ENCODE peak calls at places on chromosome 3, in four cellular contexts. O is HCT116, Z is GM13977, B is ELR. X is an unnamed sample.

GRCh38 chr3:38611866-38612265 is 37.6 kb downstream of the SCN5A start:
- DNase-seq in B (no peak), Z (no peak), O (no peak), X (no peak)

GRCh38 chr3:157134620-157135191 is 25.2 kb downstream of the CCNL1 start:
- DNase-seq in O (no peak), B (no peak), Z (peak), X (no peak)

GRCh38 chr3:155664922-155665695 is 79.8 kb downstream of the PLCH1 start:
- DNase-seq in O (peak), Z (no peak), B (peak), X (no peak)

GRCh38 chr3:120440001-120440703 is 10.6 kb downstream of the FSTL1 start:
- DNase-seq in B (peak), Z (no peak), O (no peak), X (no peak)

GRCh38 chr3:150020527-150020926 is 49.8 kb upstream of the PFN2 start:
- DNase-seq in Z (no peak), B (peak), O (no peak), X (no peak)

GRCh38 chr3:8451696-8452095 is 49.9 kb upstream of the LMCD1 start:
- DNase-seq in Z (no peak), B (peak), O (no peak), X (no peak)

GRCh38 chr3:65945480-65945879 is 93.2 kb downstream of the MAGI1 start:
- DNase-seq in B (peak), O (no peak), Z (no peak), X (no peak)

GRCh38 chr3:17047904-17048303 is 163.1 kb downstream of the PLCL2 start:
- DNase-seq in B (no peak), Z (no peak), O (no peak), X (no peak)

GRCh38 chr3:152405915-152406802 is 137.4 kb downstream of the MBNL1 start:
- DNase-seq in B (peak), O (no peak), Z (no peak), X (no peak)

GRCh38 chr3:174862101-174862500 is 3.0 kb downstream of the NAALADL2 start:
- DNase-seq in O (peak), Z (no peak), B (peak), X (no peak)

GRCh38 chr3:114496021-114496434 is 202.2 kb downstream of the TIGIT start:
- DNase-seq in O (peak), B (peak), Z (no peak), X (no peak)

GRCh38 chr3:172009736-172010254 is 29.6 kb upstream of the FNDC3B start:
- DNase-seq in O (no peak), B (no peak), Z (no peak), X (no peak)

GRCh38 chr3:77052733-77053680 is 13.1 kb downstream of the ROBO2 start:
- DNase-seq in B (no peak), O (no peak), Z (no peak), X (no peak)

GRCh38 chr3:161423911-161424522 is 52.7 kb upstream of the SPTSSB start:
- DNase-seq in B (peak), Z (peak), O (peak), X (peak)

GRCh38 chr3:69746119-69746518 is 6.9 kb downstream of the MITF start:
- DNase-seq in B (no peak), Z (no peak), O (no peak), X (no peak)

GRCh38 chr3:122609798-122610559 is 32.5 kb downstream of the PARP15 start:
- DNase-seq in O (peak), Z (peak), B (peak), X (no peak)

GRCh38 chr3:42019144-42019952 is 57.4 kb upstream of the ULK4 start:
- DNase-seq in Z (no peak), B (no peak), O (no peak), X (no peak)

GRCh38 chr3:134754768-134755559 is 40.1 kb upstream of the EPHB1 start:
- DNase-seq in O (peak), Z (peak), B (peak), X (peak)

GRCh38 chr3:140308535-140308934 is 369.3 kb upstream of the TRIM42 start:
- DNase-seq in Z (no peak), O (no peak), B (no peak), X (no peak)

GRCh38 chr3:193496658-193497057 is 58.0 kb downstream of the ATP13A4 start:
- DNase-seq in B (no peak), Z (no peak), O (no peak), X (no peak)

GRCh38 chr3:24494616-24495333 is at the start of gene THRB:
- DNase-seq in B (peak), O (peak), Z (peak), X (peak)

GRCh38 chr3:115518100-115518852 is 105.0 kb upstream of the GAP43 start:
- DNase-seq in Z (no peak), O (peak), B (peak), X (no peak)

GRCh38 chr3:40306336-40306735 is 3.2 kb upstream of the EIF1B start:
- DNase-seq in O (no peak), Z (no peak), B (peak), X (no peak)

GRCh38 chr3:101970915-101971314 is 121.6 kb downstream of the NFKBIZ start:
- DNase-seq in Z (no peak), B (no peak), O (no peak), X (no peak)

GRCh38 chr3:126131881-126132750 is 48.2 kb upstream of the SLC41A3 start:
- DNase-seq in B (no peak), Z (no peak), O (no peak), X (no peak)

GRCh38 chr3:55189359-55189801 is 261.5 kb upstream of the LRTM1 start:
- DNase-seq in B (peak), Z (no peak), O (no peak), X (no peak)

GRCh38 chr3:70064194-70064787 is 64.8 kb downstream of the SAMMSON start:
- DNase-seq in Z (peak), B (peak), O (peak), X (peak)

GRCh38 chr3:179181993-179182551 is 33.9 kb downstream of the PIK3CA start:
- DNase-seq in Z (no peak), O (no peak), B (peak), X (no peak)

GRCh38 chr3:15300318-15301078 is 31.9 kb downstream of the SH3BP5 start:
- DNase-seq in Z (no peak), B (peak), O (peak), X (no peak)

GRCh38 chr3:168624195-168624594 is 528.5 kb upstream of the GOLIM4 start:
- DNase-seq in B (no peak), Z (no peak), O (no peak), X (no peak)

GRCh38 chr3:129747982-129748381 is 141.5 kb upstream of the PLXND1 start:
- DNase-seq in Z (no peak), O (no peak), B (no peak), X (no peak)

GRCh38 chr3:49998326-49998725 is 58.4 kb downstream of the RBM6 start:
- DNase-seq in O (no peak), B (peak), Z (no peak), X (no peak)

GRCh38 chr3:197003461-197004385 is 25.9 kb downstream of the MELTF start:
- DNase-seq in Z (no peak), B (peak), O (no peak), X (peak)

GRCh38 chr3:44522494-44522933 is 32.5 kb upstream of the ZKSCAN7 start:
- DNase-seq in Z (no peak), O (no peak), B (peak), X (no peak)